ENCODE peak calls at places on chromosomes 16 and 17, in eight cellular contexts. K is AG10803, A is skeletal muscle cell, T is hepatocyte, L is left lung, Z is cardiac muscle cell, J is adrenal gland, F is ovary. G is an unnamed sample.

GRCh38 chr17:78318843-78319242 is 41.0 kb downstream of the SOCS3 start:
- DNase-seq in A (no peak), T (no peak), F (no peak), J (no peak), K (no peak), L (no peak), Z (no peak), G (no peak)

GRCh38 chr16:87506423-87507350 is 13.9 kb upstream of the ZCCHC14 start:
- DNase-seq in A (no peak), L (no peak), K (no peak), T (no peak), F (no peak), J (no peak), Z (no peak), G (no peak)

GRCh38 chr16:2842340-2843000 is 12.4 kb downstream of the ZG16B start:
- DNase-seq in Z (peak), T (no peak), J (peak), F (peak), A (no peak), K (no peak), L (peak), G (peak)

GRCh38 chr16:17031484-17032268 is 439.1 kb downstream of the XYLT1 start:
- DNase-seq in T (no peak), F (no peak), A (no peak), L (no peak), J (no peak), Z (no peak), K (no peak), G (no peak)

GRCh38 chr17:14428640-14429029 is 127.8 kb downstream of the HS3ST3B1 start:
- DNase-seq in F (no peak), L (no peak), A (no peak), K (no peak), J (no peak), Z (no peak), T (no peak), G (no peak)

GRCh38 chr16:77833906-77834599 is 45.7 kb downstream of the VAT1L start:
- DNase-seq in F (no peak), K (peak), T (no peak), L (no peak), Z (peak), J (no peak), A (peak), G (peak)

GRCh38 chr17:81120149-81120484 is 45.2 kb upstream of the PVALEF start:
- DNase-seq in Z (no peak), T (no peak), A (no peak), K (no peak), L (no peak), J (peak), F (no peak), G (no peak)

GRCh38 chr17:43169561-43170139 is 1.4 kb upstream of the NBR1 start:
- DNase-seq in Z (peak), L (peak), F (peak), T (peak), K (peak), A (no peak), J (peak), G (peak)

GRCh38 chr17:520447-521167 is 168.0 kb upstream of the RPH3AL start:
- DNase-seq in J (no peak), F (no peak), L (no peak), A (no peak), Z (peak), T (no peak), K (no peak), G (peak)

GRCh38 chr17:81420769-81421462 is 25.7 kb downstream of the BAHCC1 start:
- DNase-seq in L (no peak), Z (peak), A (no peak), T (no peak), J (peak), K (peak), F (peak), G (no peak)

GRCh38 chr16:72434159-72434558 is 262.2 kb upstream of the PMFBP1 start:
- DNase-seq in Z (peak), F (no peak), J (no peak), K (peak), L (no peak), A (peak), T (no peak), G (peak)

GRCh38 chr17:15882777-15883176 is 62.2 kb upstream of the ADORA2B start:
- DNase-seq in L (no peak), J (peak), T (no peak), A (no peak), K (no peak), Z (peak), F (no peak), G (no peak)

GRCh38 chr17:68580236-68580903 is 20.8 kb downstream of the FAM20A start:
- DNase-seq in F (peak), J (no peak), A (peak), T (no peak), Z (peak), L (peak), K (peak), G (peak)

GRCh38 chr17:44777394-44778348 is 18.9 kb downstream of the ADAM11 start:
- DNase-seq in Z (no peak), T (no peak), L (no peak), J (no peak), F (no peak), K (no peak), A (no peak), G (no peak)

GRCh38 chr17:80636356-80637285 is 92.0 kb downstream of the RPTOR start:
- DNase-seq in K (no peak), T (no peak), L (no peak), Z (no peak), J (no peak), A (no peak), F (no peak), G (no peak)

GRCh38 chr16:9154576-9155410 is 63.3 kb downstream of the HAPSTR1 start:
- DNase-seq in L (no peak), J (no peak), T (no peak), F (no peak), K (no peak), Z (no peak), A (no peak), G (no peak)

GRCh38 chr16:22721497-22722100 is 92.4 kb upstream of the HS3ST2 start:
- DNase-seq in T (no peak), K (peak), L (no peak), A (no peak), F (no peak), J (no peak), Z (no peak), G (peak)

GRCh38 chr16:83245061-83245460 is 562.7 kb upstream of the HSBP1 start:
- DNase-seq in F (no peak), K (peak), Z (peak), L (no peak), J (no peak), T (no peak), A (peak), G (no peak)

GRCh38 chr17:15261063-15261817 is 3.9 kb downstream of the PMP22 start:
- DNase-seq in T (peak), J (peak), F (peak), L (no peak), Z (peak), K (peak), A (no peak), G (peak)

GRCh38 chr17:2737693-2738092 is 11.8 kb downstream of the CCDC92B start:
- DNase-seq in F (no peak), J (no peak), Z (no peak), T (no peak), A (no peak), L (no peak), K (no peak), G (no peak)

GRCh38 chr16:30010817-30011504 is at the start of gene DOC2A:
- DNase-seq in T (peak), F (no peak), A (no peak), J (no peak), Z (no peak), L (no peak), K (no peak), G (peak)

GRCh38 chr17:74012465-74012864 is 191.0 kb upstream of the RPL38 start:
- DNase-seq in K (no peak), A (no peak), J (no peak), Z (no peak), F (no peak), L (no peak), T (no peak), G (no peak)

GRCh38 chr17:1474402-1475189 is 17.9 kb downstream of the MYO1C start:
- DNase-seq in J (no peak), K (no peak), A (no peak), F (no peak), Z (no peak), T (no peak), L (no peak), G (no peak)

GRCh38 chr16:13939821-13940220 is 19.9 kb downstream of the ERCC4 start:
- DNase-seq in T (no peak), J (no peak), K (no peak), A (no peak), L (no peak), F (no peak), Z (no peak), G (peak)

GRCh38 chr17:43994272-43995149 is 9.9 kb upstream of the NAGS start:
- DNase-seq in K (peak), F (peak), A (no peak), J (peak), Z (peak), T (peak), L (peak), G (peak)

GRCh38 chr17:31525801-31526549 is 134.5 kb downstream of the RAB11FIP4 start:
- DNase-seq in A (no peak), K (peak), Z (no peak), T (no peak), F (no peak), J (no peak), L (no peak), G (peak)

GRCh38 chr16:75379339-75379738 is 54.0 kb downstream of the CFDP1 start:
- DNase-seq in A (no peak), K (no peak), J (no peak), T (no peak), F (no peak), Z (no peak), L (no peak), G (no peak)

GRCh38 chr17:77476006-77476405 is 335.2 kb downstream of the SEC14L1 start:
- DNase-seq in T (no peak), J (peak), L (no peak), Z (no peak), A (no peak), K (no peak), F (no peak), G (no peak)

GRCh38 chr17:55770220-55770870 is 19.5 kb downstream of the PCTP start:
- DNase-seq in A (peak), T (peak), L (no peak), F (no peak), Z (peak), J (no peak), K (peak), G (peak)

GRCh38 chr17:9251273-9251672 is 230.0 kb downstream of the NTN1 start:
- DNase-seq in A (no peak), J (no peak), Z (no peak), T (no peak), F (no peak), K (no peak), L (peak), G (no peak)

GRCh38 chr17:6323626-6324356 is 111.1 kb downstream of the AIPL1 start:
- DNase-seq in L (no peak), T (no peak), A (no peak), J (peak), K (no peak), Z (no peak), F (no peak), G (no peak)

GRCh38 chr17:60747069-60747808 is 69.6 kb downstream of the BCAS3 start:
- DNase-seq in F (no peak), L (no peak), K (no peak), T (no peak), A (no peak), J (no peak), Z (no peak), G (no peak)

GRCh38 chr17:40244255-40244654 is 25.2 kb downstream of the WIPF2 start:
- DNase-seq in F (no peak), L (no peak), J (no peak), A (no peak), T (no peak), Z (no peak), K (no peak), G (no peak)

GRCh38 chr17:925846-926245 is 53.7 kb downstream of the NXN start:
- DNase-seq in T (no peak), F (no peak), L (no peak), K (no peak), A (no peak), J (no peak), Z (peak), G (no peak)

GRCh38 chr17:44733753-44734152 is 25.0 kb upstream of the ADAM11 start:
- DNase-seq in Z (peak), T (peak), A (no peak), L (no peak), K (no peak), J (no peak), F (no peak), G (no peak)

GRCh38 chr16:4936991-4937781 is at the start of gene PPL:
- DNase-seq in Z (no peak), J (peak), A (no peak), F (peak), L (peak), T (peak), K (no peak), G (peak)

GRCh38 chr16:53982631-53983042 is 278.7 kb downstream of the FTO start:
- DNase-seq in F (no peak), J (no peak), T (no peak), A (no peak), Z (no peak), K (no peak), L (no peak), G (no peak)

GRCh38 chr17:68176770-68177169 is 71.1 kb upstream of the AMZ2 start:
- DNase-seq in K (no peak), L (no peak), J (no peak), T (no peak), Z (no peak), F (no peak), A (no peak), G (no peak)

GRCh38 chr16:58035356-58036170 is 10.0 kb downstream of the MMP15 start:
- DNase-seq in T (no peak), J (no peak), K (no peak), F (no peak), Z (no peak), A (no peak), L (no peak), G (no peak)
- H3K4me3 ChIP-seq in T (no peak), J (no peak), K (no peak), F (no peak), Z (no peak), A (no peak), L (no peak), G (no peak)

GRCh38 chr16:27349276-27349675 is 35.5 kb downstream of the IL4R start:
- DNase-seq in F (no peak), K (no peak), L (no peak), J (no peak), Z (no peak), T (no peak), A (no peak), G (no peak)

GRCh38 chr16:27347930-27348685 is 34.3 kb downstream of the IL4R start:
- DNase-seq in L (no peak), T (no peak), A (no peak), K (no peak), F (no peak), Z (no peak), J (no peak), G (no peak)

GRCh38 chr16:27346818-27347217 is 33.0 kb downstream of the IL4R start:
- DNase-seq in Z (no peak), L (no peak), A (no peak), F (no peak), J (no peak), T (no peak), K (no peak), G (no peak)

GRCh38 chr16:27352026-27352425 is 38.3 kb downstream of the IL4R start:
- DNase-seq in F (no peak), L (no peak), T (no peak), A (no peak), Z (no peak), J (no peak), K (no peak), G (no peak)

GRCh38 chr16:27350006-27350405 is 36.2 kb downstream of the IL4R start:
- DNase-seq in L (no peak), Z (no peak), F (no peak), J (no peak), T (no peak), A (no peak), K (no peak), G (no peak)
- H3K4me3 ChIP-seq in L (no peak), Z (no peak), F (no peak), J (no peak), T (no peak), A (no peak), K (no peak), G (no peak)

GRCh38 chr17:27558842-27559505 is 72.0 kb upstream of the LGALS9 start:
- DNase-seq in T (peak), Z (no peak), F (no peak), A (no peak), L (no peak), J (no peak), K (no peak), G (no peak)

GRCh38 chr17:27559506-27559931 is 71.5 kb upstream of the LGALS9 start:
- DNase-seq in K (peak), J (no peak), A (peak), L (no peak), F (peak), T (peak), Z (peak), G (peak)

GRCh38 chr17:27560668-27561067 is 70.3 kb upstream of the LGALS9 start:
- DNase-seq in F (no peak), L (no peak), Z (peak), K (no peak), T (no peak), J (peak), A (no peak), G (no peak)

GRCh38 chr17:27559996-27560481 is 70.9 kb upstream of the LGALS9 start:
- DNase-seq in J (peak), Z (peak), L (peak), A (peak), T (peak), F (peak), K (peak), G (peak)

GRCh38 chr17:27558341-27558740 is 72.6 kb upstream of the LGALS9 start:
- DNase-seq in J (no peak), L (no peak), A (no peak), Z (no peak), F (no peak), T (no peak), K (no peak), G (no peak)
- H3K4me3 ChIP-seq in J (no peak), L (no peak), A (no peak), Z (no peak), F (no peak), T (no peak), K (no peak), G (no peak)

DNA sequence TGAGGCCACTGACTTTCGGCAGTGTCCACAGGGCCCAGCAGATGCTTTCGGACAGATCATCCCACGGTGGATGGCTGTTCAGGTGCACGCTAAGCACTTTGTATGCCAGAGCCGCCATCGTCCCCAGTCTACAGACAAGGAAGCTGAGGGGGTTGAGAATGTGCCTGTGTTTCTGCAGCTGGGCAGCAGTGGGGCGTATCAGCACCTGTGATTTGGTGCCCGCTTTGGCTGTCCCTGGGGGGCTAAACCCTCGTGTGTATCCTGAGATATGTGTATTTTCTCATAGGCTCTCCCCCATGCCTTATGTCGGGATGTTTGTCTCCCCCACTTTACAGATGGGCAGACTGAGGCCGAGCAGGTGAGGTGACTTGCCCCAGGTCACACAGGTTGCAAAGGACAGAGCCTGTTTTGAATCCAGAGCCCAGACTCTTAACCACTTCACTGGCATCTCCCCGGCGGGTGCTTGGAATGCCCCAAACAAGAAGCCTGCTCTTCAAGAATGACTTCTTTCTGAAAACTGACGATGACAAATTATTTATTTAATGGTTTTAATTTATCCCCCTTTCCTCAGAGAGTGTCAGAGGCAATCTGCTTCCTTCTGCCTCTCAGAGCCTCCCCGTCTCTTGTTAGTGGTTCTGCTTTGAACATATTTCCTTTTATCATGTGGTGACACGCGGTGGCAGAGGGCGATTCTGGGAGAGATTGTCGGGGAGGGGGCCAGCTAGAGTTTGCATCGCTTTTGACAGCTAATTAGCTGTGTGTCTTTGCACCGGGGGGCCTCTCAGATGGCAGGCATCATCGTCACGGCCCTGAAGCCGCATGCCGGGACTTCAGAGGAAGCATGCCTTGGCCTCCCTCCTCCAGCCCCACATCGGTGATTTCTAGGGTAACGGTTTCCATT is 149.6 kb upstream of the CIBAR2 start:
- DNase-seq in A (no peak), K (no peak), Z (no peak), J (no peak), T (no peak), L (no peak), F (no peak), G (no peak)
- H3K4me3 ChIP-seq in A (no peak), K (no peak), Z (no peak), J (no peak), T (no peak), L (no peak), F (no peak), G (no peak)

DNA sequence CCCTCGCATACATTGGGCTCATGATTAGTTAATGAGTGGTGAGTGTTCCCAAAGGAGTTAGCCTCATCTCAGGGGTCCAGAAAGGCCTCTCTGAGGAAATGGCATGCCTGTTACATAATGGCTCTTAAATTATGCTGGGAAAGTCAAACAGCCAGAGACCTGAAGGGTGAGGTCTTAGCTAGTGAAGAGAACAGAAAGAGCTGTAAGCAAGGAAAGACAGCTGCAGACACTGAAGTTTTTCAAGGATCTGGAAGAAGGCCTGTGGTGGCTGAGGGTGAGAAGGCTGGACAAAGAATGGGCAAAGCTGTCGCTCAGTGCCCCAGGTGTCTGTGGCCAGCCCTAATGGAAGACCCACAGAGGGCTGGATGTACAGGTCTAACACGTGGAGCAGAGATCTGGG is 10.4 kb downstream of the SP2 start:
- DNase-seq in K (no peak), J (no peak), Z (no peak), A (no peak), T (no peak), F (peak), L (no peak), G (no peak)
- H3K4me3 ChIP-seq in K (no peak), J (no peak), Z (no peak), A (no peak), T (no peak), F (no peak), L (no peak), G (no peak)

GRCh38 chr17:79549111-79549915 is 61.5 kb downstream of the RBFOX3 start:
- DNase-seq in T (no peak), F (no peak), Z (no peak), L (no peak), A (no peak), K (no peak), J (no peak), G (no peak)
- H3K4me3 ChIP-seq in T (no peak), F (no peak), Z (no peak), L (no peak), A (no peak), K (no peak), J (no peak), G (no peak)

G was measured in foreskin fibroblast.